ENCODE peak calls at places on chromosomes 1 and 21, in six cellular contexts. One of them, this sample, is unnamed.

GRCh38 chr1:164308101-164308500 is 250.9 kb upstream of the PBX1 start:
- DNase-seq in ovary: no peak
- DNase-seq in neural progenitor cell: no peak
- DNase-seq in IMR-90: no peak
- DNase-seq in endothelial cell of umbilical vein: no peak
- DNase-seq in CD8-positive, alpha-beta memory T cell: no peak
- DNase-seq in this sample: no peak

GRCh38 chr1:182610606-182611194 is 6.5 kb upstream of the RGS16 start:
- DNase-seq in ovary: no peak
- DNase-seq in neural progenitor cell: no peak
- DNase-seq in IMR-90: no peak
- DNase-seq in endothelial cell of umbilical vein: no peak
- DNase-seq in CD8-positive, alpha-beta memory T cell: no peak
- DNase-seq in this sample: no peak

GRCh38 chr1:31798433-31799195 is 17.2 kb downstream of the SPOCD1 start:
- DNase-seq in ovary: no peak
- DNase-seq in neural progenitor cell: no peak
- DNase-seq in IMR-90: peak
- DNase-seq in endothelial cell of umbilical vein: peak
- DNase-seq in CD8-positive, alpha-beta memory T cell: no peak
- DNase-seq in this sample: peak

GRCh38 chr1:153336650-153337049 is 12.0 kb downstream of the PGLYRP4 start:
- DNase-seq in ovary: no peak
- DNase-seq in neural progenitor cell: no peak
- DNase-seq in IMR-90: no peak
- DNase-seq in endothelial cell of umbilical vein: no peak
- DNase-seq in CD8-positive, alpha-beta memory T cell: no peak
- DNase-seq in this sample: no peak

GRCh38 chr1:183593356-183593755 is 3.1 kb upstream of the NCF2 start:
- DNase-seq in ovary: no peak
- DNase-seq in neural progenitor cell: no peak
- DNase-seq in IMR-90: no peak
- DNase-seq in endothelial cell of umbilical vein: no peak
- DNase-seq in CD8-positive, alpha-beta memory T cell: no peak
- DNase-seq in this sample: no peak

GRCh38 chr1:10657080-10657847 is 139.2 kb downstream of the CASZ1 start:
- DNase-seq in ovary: no peak
- DNase-seq in neural progenitor cell: no peak
- DNase-seq in IMR-90: no peak
- DNase-seq in endothelial cell of umbilical vein: no peak
- DNase-seq in CD8-positive, alpha-beta memory T cell: no peak
- DNase-seq in this sample: no peak

GRCh38 chr21:14271053-14271452 is 55.1 kb downstream of the RBM11 start:
- DNase-seq in ovary: no peak
- DNase-seq in neural progenitor cell: no peak
- DNase-seq in IMR-90: no peak
- DNase-seq in endothelial cell of umbilical vein: no peak
- DNase-seq in CD8-positive, alpha-beta memory T cell: no peak
- DNase-seq in this sample: no peak

GRCh38 chr1:111541721-111542120 is 38.3 kb upstream of the ADORA3 start:
- DNase-seq in ovary: no peak
- DNase-seq in neural progenitor cell: no peak
- DNase-seq in IMR-90: peak
- DNase-seq in endothelial cell of umbilical vein: no peak
- DNase-seq in CD8-positive, alpha-beta memory T cell: no peak
- DNase-seq in this sample: no peak

GRCh38 chr1:43451157-43451591 is 2.6 kb downstream of the HYI start:
- DNase-seq in ovary: peak
- DNase-seq in neural progenitor cell: no peak
- DNase-seq in IMR-90: no peak
- DNase-seq in endothelial cell of umbilical vein: no peak
- DNase-seq in CD8-positive, alpha-beta memory T cell: no peak
- DNase-seq in this sample: peak

GRCh38 chr1:233844275-233844674 is 60.2 kb upstream of the SLC35F3 start:
- DNase-seq in ovary: no peak
- DNase-seq in neural progenitor cell: no peak
- DNase-seq in IMR-90: no peak
- DNase-seq in endothelial cell of umbilical vein: no peak
- DNase-seq in CD8-positive, alpha-beta memory T cell: no peak
- DNase-seq in this sample: no peak

GRCh38 chr1:237859014-237859413 is 31.7 kb downstream of the ZP4 start:
- DNase-seq in ovary: no peak
- DNase-seq in neural progenitor cell: no peak
- DNase-seq in IMR-90: no peak
- DNase-seq in endothelial cell of umbilical vein: no peak
- DNase-seq in CD8-positive, alpha-beta memory T cell: no peak
- DNase-seq in this sample: no peak

GRCh38 chr21:44910229-44911065 is 10.3 kb downstream of the ITGB2 start:
- DNase-seq in ovary: no peak
- DNase-seq in neural progenitor cell: no peak
- DNase-seq in IMR-90: no peak
- DNase-seq in endothelial cell of umbilical vein: no peak
- DNase-seq in CD8-positive, alpha-beta memory T cell: no peak
- DNase-seq in this sample: no peak

GRCh38 chr1:30789388-30790255 is 32.0 kb upstream of the LAPTM5 start:
- DNase-seq in ovary: no peak
- DNase-seq in neural progenitor cell: no peak
- DNase-seq in IMR-90: no peak
- DNase-seq in endothelial cell of umbilical vein: no peak
- DNase-seq in CD8-positive, alpha-beta memory T cell: no peak
- DNase-seq in this sample: peak

GRCh38 chr1:222413436-222413835 is 134.5 kb downstream of the HHIPL2 start:
- DNase-seq in ovary: no peak
- DNase-seq in neural progenitor cell: no peak
- DNase-seq in IMR-90: peak
- DNase-seq in endothelial cell of umbilical vein: no peak
- DNase-seq in CD8-positive, alpha-beta memory T cell: no peak
- DNase-seq in this sample: no peak

GRCh38 chr1:178011101-178011828 is 41.4 kb upstream of the SEC16B start:
- DNase-seq in ovary: no peak
- DNase-seq in neural progenitor cell: no peak
- DNase-seq in IMR-90: peak
- DNase-seq in endothelial cell of umbilical vein: peak
- DNase-seq in CD8-positive, alpha-beta memory T cell: no peak
- DNase-seq in this sample: no peak

GRCh38 chr1:150619576-150620509 is 9.6 kb downstream of the ENSA start:
- DNase-seq in ovary: no peak
- DNase-seq in neural progenitor cell: no peak
- DNase-seq in IMR-90: peak
- DNase-seq in endothelial cell of umbilical vein: peak
- DNase-seq in CD8-positive, alpha-beta memory T cell: no peak
- DNase-seq in this sample: peak

GRCh38 chr1:197356723-197357533 is 88.9 kb downstream of the CRB1 start:
- DNase-seq in ovary: peak
- DNase-seq in neural progenitor cell: peak
- DNase-seq in IMR-90: peak
- DNase-seq in endothelial cell of umbilical vein: peak
- DNase-seq in CD8-positive, alpha-beta memory T cell: no peak
- DNase-seq in this sample: peak

GRCh38 chr21:40658237-40658636 is 188.7 kb downstream of the DSCAM start:
- DNase-seq in ovary: no peak
- DNase-seq in neural progenitor cell: no peak
- DNase-seq in IMR-90: no peak
- DNase-seq in endothelial cell of umbilical vein: no peak
- DNase-seq in CD8-positive, alpha-beta memory T cell: no peak
- DNase-seq in this sample: no peak

GRCh38 chr1:234176000-234176399 is 197.3 kb upstream of the COA6 start:
- DNase-seq in ovary: no peak
- DNase-seq in neural progenitor cell: no peak
- DNase-seq in IMR-90: no peak
- DNase-seq in endothelial cell of umbilical vein: no peak
- DNase-seq in CD8-positive, alpha-beta memory T cell: no peak
- DNase-seq in this sample: no peak

GRCh38 chr1:178451529-178451928 is 45.2 kb downstream of the CLEC20A start:
- DNase-seq in ovary: no peak
- DNase-seq in neural progenitor cell: no peak
- DNase-seq in IMR-90: peak
- DNase-seq in endothelial cell of umbilical vein: no peak
- DNase-seq in CD8-positive, alpha-beta memory T cell: no peak
- DNase-seq in this sample: no peak

GRCh38 chr1:62237361-62237760 is 42.7 kb downstream of the L1TD1 start:
- DNase-seq in ovary: no peak
- DNase-seq in neural progenitor cell: no peak
- DNase-seq in IMR-90: no peak
- DNase-seq in endothelial cell of umbilical vein: no peak
- DNase-seq in CD8-positive, alpha-beta memory T cell: no peak
- DNase-seq in this sample: no peak

GRCh38 chr1:157994081-157994581 is 686 bp downstream of the KIRREL1 start:
- DNase-seq in ovary: peak
- DNase-seq in neural progenitor cell: no peak
- DNase-seq in IMR-90: no peak
- DNase-seq in endothelial cell of umbilical vein: peak
- DNase-seq in CD8-positive, alpha-beta memory T cell: no peak
- DNase-seq in this sample: peak

GRCh38 chr1:158251160-158251559 is 3.1 kb upstream of the CD1A start:
- DNase-seq in ovary: no peak
- DNase-seq in neural progenitor cell: no peak
- DNase-seq in IMR-90: no peak
- DNase-seq in endothelial cell of umbilical vein: no peak
- DNase-seq in CD8-positive, alpha-beta memory T cell: no peak
- DNase-seq in this sample: peak

GRCh38 chr1:200971955-200972711 is 51.4 kb downstream of the KIF21B start:
- DNase-seq in ovary: peak
- DNase-seq in neural progenitor cell: peak
- DNase-seq in IMR-90: peak
- DNase-seq in endothelial cell of umbilical vein: peak
- DNase-seq in CD8-positive, alpha-beta memory T cell: peak
- DNase-seq in this sample: peak

DNA sequence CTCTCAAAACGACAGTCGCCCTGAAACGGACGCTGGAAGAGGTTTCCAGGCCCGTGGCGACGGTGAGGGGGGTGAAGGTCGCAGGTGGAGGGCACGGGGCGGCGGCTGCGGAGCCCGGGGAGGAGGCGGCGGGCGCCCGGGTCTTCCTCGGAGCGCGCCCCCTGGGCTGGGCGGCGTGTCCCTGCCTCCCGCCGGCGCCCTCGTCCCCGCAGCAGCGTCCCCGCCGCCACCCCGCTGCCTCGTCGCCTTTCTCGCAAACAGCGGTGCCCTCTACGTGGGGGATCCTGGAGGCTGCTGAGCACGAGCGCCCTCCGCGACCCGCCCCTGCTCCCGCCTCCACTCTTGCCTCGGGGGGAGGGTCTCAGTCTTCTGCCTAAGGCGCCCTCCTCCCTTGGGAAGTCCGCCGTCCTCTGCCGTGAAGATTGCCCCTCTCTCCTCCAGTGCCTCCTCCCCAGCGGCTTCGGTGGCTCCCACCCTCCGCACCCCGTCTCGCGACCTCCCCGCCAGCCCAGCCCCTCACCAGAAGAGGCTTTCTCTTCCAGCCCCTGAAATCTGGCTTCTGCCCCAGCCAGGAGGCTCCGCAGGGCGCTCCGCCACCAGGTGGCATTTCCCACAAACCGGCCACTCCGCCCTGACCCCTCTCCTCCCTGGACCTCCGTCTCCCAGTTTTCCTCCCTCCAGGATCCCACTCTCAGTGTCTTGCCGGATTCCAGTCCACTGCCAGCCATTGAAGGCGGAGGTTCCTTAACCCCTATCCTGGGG is 227.4 kb downstream of the SDCCAG8 start:
- DNase-seq in ovary: no peak
- DNase-seq in neural progenitor cell: peak
- DNase-seq in IMR-90: no peak
- DNase-seq in endothelial cell of umbilical vein: no peak
- DNase-seq in CD8-positive, alpha-beta memory T cell: no peak
- DNase-seq in this sample: no peak
- H3K27ac ChIP-seq in ovary: peak
- H3K27ac ChIP-seq in neural progenitor cell: no peak
- H3K27ac ChIP-seq in IMR-90: no peak
- H3K27ac ChIP-seq in endothelial cell of umbilical vein: no peak
- H3K27ac ChIP-seq in CD8-positive, alpha-beta memory T cell: no peak
- H3K27ac ChIP-seq in this sample: no peak

GRCh38 chr1:59730759-59731478 is 83.8 kb upstream of the HOOK1 start:
- DNase-seq in ovary: peak
- DNase-seq in neural progenitor cell: no peak
- DNase-seq in IMR-90: peak
- DNase-seq in endothelial cell of umbilical vein: peak
- DNase-seq in CD8-positive, alpha-beta memory T cell: no peak
- DNase-seq in this sample: peak

GRCh38 chr1:59730302-59730701 is 84.4 kb upstream of the HOOK1 start:
- DNase-seq in ovary: no peak
- DNase-seq in neural progenitor cell: no peak
- DNase-seq in IMR-90: peak
- DNase-seq in endothelial cell of umbilical vein: no peak
- DNase-seq in CD8-positive, alpha-beta memory T cell: no peak
- DNase-seq in this sample: no peak

GRCh38 chr1:59732219-59732955 is 82.4 kb upstream of the HOOK1 start:
- DNase-seq in ovary: no peak
- DNase-seq in neural progenitor cell: no peak
- DNase-seq in IMR-90: peak
- DNase-seq in endothelial cell of umbilical vein: no peak
- DNase-seq in CD8-positive, alpha-beta memory T cell: no peak
- DNase-seq in this sample: peak

GRCh38 chr1:59736744-59737143 is 78.0 kb upstream of the HOOK1 start:
- DNase-seq in ovary: no peak
- DNase-seq in neural progenitor cell: no peak
- DNase-seq in IMR-90: no peak
- DNase-seq in endothelial cell of umbilical vein: no peak
- DNase-seq in CD8-positive, alpha-beta memory T cell: no peak
- DNase-seq in this sample: no peak

DNA sequence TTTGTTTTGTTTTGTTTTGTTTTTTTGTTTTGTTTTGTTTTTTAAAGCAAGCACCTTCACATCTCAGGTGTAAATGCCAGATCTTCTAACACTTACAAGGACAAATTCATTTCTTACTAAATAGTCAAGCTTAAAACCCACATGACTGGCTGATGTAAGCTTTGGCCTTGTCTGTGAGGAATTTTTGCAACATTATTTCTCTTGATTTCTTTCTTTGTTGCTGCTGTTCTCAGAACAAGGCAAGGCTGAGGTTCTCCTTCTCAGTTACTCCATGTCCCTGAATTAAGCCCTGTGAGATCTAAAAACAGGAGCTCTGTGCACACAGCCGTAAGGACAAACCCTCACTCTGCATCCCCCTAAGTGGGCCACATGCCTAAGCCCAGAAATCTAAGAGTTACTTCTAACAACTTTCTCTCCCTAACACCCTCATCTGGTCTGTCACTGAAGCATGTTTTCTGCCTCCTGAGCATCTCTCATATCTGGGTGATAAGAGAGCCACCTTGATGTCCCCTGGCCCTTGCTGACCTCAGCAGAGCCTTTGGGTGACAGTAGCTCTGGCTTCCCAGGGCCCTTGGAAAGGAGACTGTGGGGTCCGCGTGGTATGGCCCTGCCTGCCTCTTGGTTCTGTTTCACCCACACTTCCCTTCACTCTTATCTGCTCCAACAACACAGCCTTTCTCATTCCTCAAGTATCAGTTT is 81.2 kb upstream of the HOOK1 start:
- DNase-seq in ovary: no peak
- DNase-seq in neural progenitor cell: no peak
- DNase-seq in IMR-90: peak
- DNase-seq in endothelial cell of umbilical vein: no peak
- DNase-seq in CD8-positive, alpha-beta memory T cell: no peak
- DNase-seq in this sample: peak
- H3K27ac ChIP-seq in ovary: peak
- H3K27ac ChIP-seq in neural progenitor cell: no peak
- H3K27ac ChIP-seq in IMR-90: peak
- H3K27ac ChIP-seq in endothelial cell of umbilical vein: no peak
- H3K27ac ChIP-seq in CD8-positive, alpha-beta memory T cell: no peak
- H3K27ac ChIP-seq in this sample: no peak

GRCh38 chr1:109290137-109290536 is 7.2 kb upstream of the PSRC1 start:
- DNase-seq in ovary: no peak
- DNase-seq in neural progenitor cell: no peak
- DNase-seq in IMR-90: no peak
- DNase-seq in endothelial cell of umbilical vein: no peak
- DNase-seq in CD8-positive, alpha-beta memory T cell: no peak
- DNase-seq in this sample: no peak
- H3K27ac ChIP-seq in ovary: no peak
- H3K27ac ChIP-seq in neural progenitor cell: no peak
- H3K27ac ChIP-seq in IMR-90: no peak
- H3K27ac ChIP-seq in endothelial cell of umbilical vein: no peak
- H3K27ac ChIP-seq in CD8-positive, alpha-beta memory T cell: no peak
- H3K27ac ChIP-seq in this sample: no peak

GRCh38 chr1:20830378-20830777 is 43.3 kb upstream of the HP1BP3 start:
- DNase-seq in ovary: no peak
- DNase-seq in neural progenitor cell: no peak
- DNase-seq in IMR-90: no peak
- DNase-seq in endothelial cell of umbilical vein: no peak
- DNase-seq in CD8-positive, alpha-beta memory T cell: no peak
- DNase-seq in this sample: no peak
- H3K27ac ChIP-seq in ovary: no peak
- H3K27ac ChIP-seq in neural progenitor cell: peak
- H3K27ac ChIP-seq in IMR-90: no peak
- H3K27ac ChIP-seq in endothelial cell of umbilical vein: no peak
- H3K27ac ChIP-seq in CD8-positive, alpha-beta memory T cell: no peak
- H3K27ac ChIP-seq in this sample: no peak